ENCODE peak calls at places on chromosomes 3 and 15, in five cellular contexts. U is CD8-positive, alpha-beta memory T cell; T is ELR; H is NCI-H2029 treated with DMSO at 0.1 percent for 48 hours; C is astrocyte. E is an unnamed sample.

GRCh38 chr15:63348392-63348791 is 33.3 kb downstream of the CA12 start:
- DNase-seq in U (no peak), T (peak; percentile 77), C (peak; percentile 49), H (no peak), E (peak; percentile 48)

GRCh38 chr15:67509918-67510317 is 11.0 kb upstream of the C15orf61 start:
- DNase-seq in U (no peak), C (no peak), H (no peak), T (no peak), E (no peak)

GRCh38 chr15:35674873-35675781 is 129.2 kb upstream of the DPH6 start:
- DNase-seq in T (no peak), C (peak; percentile 39), U (no peak), H (no peak), E (no peak)

GRCh38 chr15:71691700-71692417 is 118.5 kb upstream of the NR2E3 start:
- DNase-seq in U (no peak), H (no peak), C (peak; percentile 97), T (peak; percentile 52), E (no peak)

GRCh38 chr3:186236357-186237020 is 125.5 kb downstream of the DGKG start:
- DNase-seq in T (no peak), C (peak; percentile 33), U (no peak), H (no peak), E (no peak)

GRCh38 chr3:186162221-186162620 is 53.3 kb upstream of the ETV5 start:
- DNase-seq in H (no peak), U (no peak), T (no peak), C (no peak), E (peak; percentile 65)

GRCh38 chr15:101233651-101234281 is 18.1 kb downstream of the CHSY1 start:
- DNase-seq in C (no peak), T (no peak), H (no peak), U (no peak), E (no peak)

GRCh38 chr15:41474436-41474835 is 19.2 kb upstream of the ITPKA start:
- DNase-seq in U (no peak), T (no peak), C (no peak), H (no peak), E (no peak)

GRCh38 chr3:184366619-184367321 is 5.3 kb downstream of the POLR2H start:
- DNase-seq in H (no peak), C (no peak), T (no peak), U (no peak), E (no peak)

GRCh38 chr15:50880651-50881114 is 27.8 kb upstream of the AP4E1 start:
- DNase-seq in H (no peak), U (no peak), T (peak; percentile 62), C (peak; percentile 54), E (peak; percentile 50)

GRCh38 chr3:12974316-12974715 is 98.9 kb downstream of the IQSEC1 start:
- DNase-seq in H (no peak), C (no peak), U (no peak), T (no peak), E (no peak)

GRCh38 chr15:23866832-23867231 is 179.7 kb upstream of the NDN start:
- DNase-seq in T (no peak), H (peak; percentile 1), C (no peak), U (no peak), E (no peak)